ENCODE peak calls at places on chromosomes 4 and X, in four cellular contexts. One of them, this sample, is unnamed.

GRCh38 chr4:119026662-119027444 is 108.8 kb upstream of the MYOZ2 start:
- DNase-seq in ascending aorta: no peak
- DNase-seq in ovary: peak
- DNase-seq in keratinocyte: no peak
- DNase-seq in this sample: no peak

GRCh38 chrX:41558531-41558930 is 111.4 kb downstream of the NYX start:
- DNase-seq in ascending aorta: no peak
- DNase-seq in ovary: no peak
- DNase-seq in keratinocyte: no peak
- DNase-seq in this sample: no peak

GRCh38 chr4:126715681-126716080 is 917.1 kb upstream of the INTU start:
- DNase-seq in ascending aorta: no peak
- DNase-seq in ovary: no peak
- DNase-seq in keratinocyte: no peak
- DNase-seq in this sample: no peak

GRCh38 chr4:22661443-22661842 is 31.3 kb upstream of the GBA3 start:
- DNase-seq in ascending aorta: no peak
- DNase-seq in ovary: no peak
- DNase-seq in keratinocyte: no peak
- DNase-seq in this sample: no peak

GRCh38 chr4:87128006-87128705 is 92.3 kb downstream of the KLHL8 start:
- DNase-seq in ascending aorta: no peak
- DNase-seq in ovary: no peak
- DNase-seq in keratinocyte: no peak
- DNase-seq in this sample: no peak

GRCh38 chrX:95367286-95367685 is 1317.4 kb upstream of the DIAPH2 start:
- DNase-seq in ascending aorta: no peak
- DNase-seq in ovary: no peak
- DNase-seq in keratinocyte: no peak
- DNase-seq in this sample: no peak

GRCh38 chrX:139720136-139720535 is 12.2 kb upstream of the MCF2 start:
- DNase-seq in ascending aorta: no peak
- DNase-seq in ovary: no peak
- DNase-seq in keratinocyte: no peak
- DNase-seq in this sample: no peak

GRCh38 chr4:25863347-25863784 is 578 bp upstream of the SEL1L3 start:
- DNase-seq in ascending aorta: no peak
- DNase-seq in ovary: peak
- DNase-seq in keratinocyte: no peak
- DNase-seq in this sample: no peak

GRCh38 chrX:10240918-10241317 is 84.1 kb downstream of the CLCN4 start:
- DNase-seq in ascending aorta: no peak
- DNase-seq in ovary: no peak
- DNase-seq in keratinocyte: no peak
- DNase-seq in this sample: no peak

GRCh38 chr4:41507292-41507933 is 30.5 kb upstream of the LIMCH1 start:
- DNase-seq in ascending aorta: no peak
- DNase-seq in ovary: no peak
- DNase-seq in keratinocyte: no peak
- DNase-seq in this sample: no peak

GRCh38 chrX:110836982-110837381 is 41.4 kb upstream of the CHRDL1 start:
- DNase-seq in ascending aorta: no peak
- DNase-seq in ovary: no peak
- DNase-seq in keratinocyte: no peak
- DNase-seq in this sample: no peak

GRCh38 chr4:103719320-103720204 is at the start of gene TACR3:
- DNase-seq in ascending aorta: no peak
- DNase-seq in ovary: no peak
- DNase-seq in keratinocyte: no peak
- DNase-seq in this sample: no peak

GRCh38 chr4:138181288-138181687 is 60.9 kb downstream of the SLC7A11 start:
- DNase-seq in ascending aorta: no peak
- DNase-seq in ovary: peak
- DNase-seq in keratinocyte: no peak
- DNase-seq in this sample: no peak

GRCh38 chrX:132957211-132958085 is 981 bp downstream of the HS6ST2 start:
- DNase-seq in ascending aorta: no peak
- DNase-seq in ovary: peak
- DNase-seq in keratinocyte: no peak
- DNase-seq in this sample: no peak

GRCh38 chr4:74219241-74219640 is 61.3 kb downstream of the MTHFD2L start:
- DNase-seq in ascending aorta: no peak
- DNase-seq in ovary: no peak
- DNase-seq in keratinocyte: no peak
- DNase-seq in this sample: no peak
- H3K27ac ChIP-seq in ascending aorta: no peak
- H3K27ac ChIP-seq in ovary: no peak
- H3K27ac ChIP-seq in keratinocyte: no peak
- H3K27ac ChIP-seq in this sample: peak

DNA sequence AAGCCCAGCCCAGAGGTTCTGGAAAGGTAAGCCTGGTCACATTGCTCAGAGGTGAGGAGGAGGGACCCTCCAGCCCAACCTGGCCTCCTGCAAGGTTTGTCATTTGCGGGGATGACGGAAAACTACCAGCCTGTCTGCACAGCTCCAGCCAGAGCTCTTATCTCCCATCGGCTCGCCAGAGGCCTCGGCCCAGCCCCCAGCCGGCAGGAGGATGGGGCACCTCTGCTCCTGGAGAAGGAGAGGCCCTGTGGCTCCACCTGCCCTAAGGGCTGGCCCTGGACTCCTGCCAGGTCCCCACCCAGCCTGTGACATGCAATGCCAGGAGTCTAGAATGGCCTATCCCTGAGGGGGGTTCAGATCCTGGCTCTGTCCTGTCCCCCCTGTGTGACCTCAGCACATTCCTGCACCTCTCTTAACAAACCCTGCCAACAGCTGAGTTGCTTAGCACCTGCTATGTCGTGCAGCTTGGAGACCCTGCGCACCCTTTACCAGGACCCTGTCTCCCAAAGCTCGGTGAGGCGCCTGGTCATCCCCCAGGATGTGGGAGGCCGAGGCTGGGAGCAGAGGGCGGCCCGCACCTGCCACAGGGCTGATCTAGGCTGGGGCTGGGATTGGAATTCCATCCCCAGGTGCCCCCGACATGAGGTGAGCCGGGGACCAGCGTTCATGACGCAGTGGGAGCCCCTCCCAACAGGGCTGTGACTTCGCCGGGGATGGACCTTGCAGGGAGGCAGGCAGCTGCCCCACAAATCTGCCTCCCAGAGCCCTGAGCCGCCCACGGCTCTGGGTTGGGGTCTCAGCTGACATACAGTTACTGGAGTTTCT is 14.4 kb downstream of the ADRA2C start:
- DNase-seq in ascending aorta: no peak
- DNase-seq in ovary: no peak
- DNase-seq in keratinocyte: no peak
- DNase-seq in this sample: no peak
- H3K27ac ChIP-seq in ascending aorta: no peak
- H3K27ac ChIP-seq in ovary: no peak
- H3K27ac ChIP-seq in keratinocyte: no peak
- H3K27ac ChIP-seq in this sample: no peak

GRCh38 chrX:130080791-130081367 is 29.4 kb downstream of the ELF4 start:
- DNase-seq in ascending aorta: no peak
- DNase-seq in ovary: no peak
- DNase-seq in keratinocyte: no peak
- DNase-seq in this sample: no peak
- H3K27ac ChIP-seq in ascending aorta: peak
- H3K27ac ChIP-seq in ovary: no peak
- H3K27ac ChIP-seq in keratinocyte: no peak
- H3K27ac ChIP-seq in this sample: no peak

GRCh38 chrX:38799995-38800394 is 1.3 kb upstream of the MID1IP1 start:
- DNase-seq in ascending aorta: no peak
- DNase-seq in ovary: no peak
- DNase-seq in keratinocyte: no peak
- DNase-seq in this sample: no peak
- H3K27ac ChIP-seq in ascending aorta: peak
- H3K27ac ChIP-seq in ovary: no peak
- H3K27ac ChIP-seq in keratinocyte: no peak
- H3K27ac ChIP-seq in this sample: no peak

GRCh38 chr4:149166365-149166764 is 649.3 kb downstream of the IQCM start:
- DNase-seq in ascending aorta: no peak
- DNase-seq in ovary: no peak
- DNase-seq in keratinocyte: no peak
- DNase-seq in this sample: no peak
- H3K27ac ChIP-seq in ascending aorta: no peak
- H3K27ac ChIP-seq in ovary: no peak
- H3K27ac ChIP-seq in keratinocyte: no peak
- H3K27ac ChIP-seq in this sample: no peak

GRCh38 chr4:36177946-36178345 is 66.4 kb downstream of the ARAP2 start:
- DNase-seq in ascending aorta: no peak
- DNase-seq in ovary: no peak
- DNase-seq in keratinocyte: no peak
- DNase-seq in this sample: peak
- H3K27ac ChIP-seq in ascending aorta: no peak
- H3K27ac ChIP-seq in ovary: no peak
- H3K27ac ChIP-seq in keratinocyte: no peak
- H3K27ac ChIP-seq in this sample: no peak

DNA sequence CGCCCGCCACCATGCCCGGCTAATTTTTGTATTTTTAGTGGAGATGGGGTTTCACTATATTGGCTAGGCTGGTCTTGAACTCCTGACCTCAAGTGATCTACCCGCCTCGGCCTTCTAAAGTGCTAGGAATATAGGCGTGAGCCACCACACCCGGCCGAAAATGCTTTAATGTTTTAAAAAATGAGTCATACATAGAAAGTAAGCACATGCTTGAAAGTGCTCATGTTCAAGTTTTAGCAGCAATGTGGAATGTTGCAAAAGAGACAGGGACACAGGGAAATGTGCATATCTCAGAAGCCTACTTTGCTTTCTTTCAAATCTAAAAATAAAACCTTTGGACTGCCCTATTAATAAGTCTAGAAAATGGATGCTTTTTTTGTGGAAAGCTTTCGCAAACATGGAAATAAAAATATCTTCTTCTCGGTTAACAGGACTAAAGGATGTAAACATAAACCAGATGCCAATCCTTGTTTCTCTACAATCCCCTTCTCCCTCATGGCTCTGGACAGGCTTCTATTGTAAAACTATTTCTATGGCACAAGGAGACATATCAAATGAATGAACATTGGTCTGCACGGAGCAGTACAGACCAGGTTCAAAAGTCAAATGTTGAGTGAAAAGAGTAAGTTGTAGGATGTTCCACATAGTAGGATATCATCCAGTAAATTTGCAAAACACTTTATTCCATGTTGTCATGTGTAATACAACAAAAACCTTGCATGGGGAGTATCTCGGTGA is 15.0 kb downstream of the MECP2 start:
- DNase-seq in ascending aorta: no peak
- DNase-seq in ovary: no peak
- DNase-seq in keratinocyte: no peak
- DNase-seq in this sample: no peak
- H3K27ac ChIP-seq in ascending aorta: peak
- H3K27ac ChIP-seq in ovary: no peak
- H3K27ac ChIP-seq in keratinocyte: peak
- H3K27ac ChIP-seq in this sample: peak

GRCh38 chrX:31436424-31436823 is 364.6 kb upstream of the FTHL17 start:
- DNase-seq in ascending aorta: no peak
- DNase-seq in ovary: no peak
- DNase-seq in keratinocyte: no peak
- DNase-seq in this sample: no peak
- H3K27ac ChIP-seq in ascending aorta: no peak
- H3K27ac ChIP-seq in ovary: no peak
- H3K27ac ChIP-seq in keratinocyte: no peak
- H3K27ac ChIP-seq in this sample: no peak

GRCh38 chr4:7876096-7876993 is 63.3 kb downstream of the AFAP1 start:
- DNase-seq in ascending aorta: no peak
- DNase-seq in ovary: no peak
- DNase-seq in keratinocyte: no peak
- DNase-seq in this sample: no peak
- H3K27ac ChIP-seq in ascending aorta: peak
- H3K27ac ChIP-seq in ovary: no peak
- H3K27ac ChIP-seq in keratinocyte: no peak
- H3K27ac ChIP-seq in this sample: no peak

This sample was measured in epithelial cell of prostate.